ENCODE peak calls at places on chromosomes 12 and 14, in eight cellular contexts. F, I, J, L, Y, X, Z and C are unnamed samples.

GRCh38 chr12:6306599-6307220 is 3.8 kb upstream of the PLEKHG6 start:
- DNase-seq in F (no peak), I (no peak), J (no peak), L (no peak), Y (no peak), X (no peak), Z (no peak), C (no peak)

GRCh38 chr12:100512692-100513091 is 39.0 kb downstream of the NR1H4 start:
- DNase-seq in F (no peak), I (no peak), J (no peak), L (no peak), Y (no peak), X (no peak), Z (no peak), C (no peak)

GRCh38 chr12:12645485-12645884 is 33.8 kb downstream of the CREBL2 start:
- DNase-seq in F (peak), I (no peak), J (no peak), L (no peak), Y (peak), X (peak), Z (no peak), C (no peak)

GRCh38 chr14:75521415-75522199 is 662 bp upstream of the BATF start:
- DNase-seq in F (no peak), I (no peak), J (no peak), L (no peak), Y (no peak), X (no peak), Z (no peak), C (no peak)

GRCh38 chr14:94011795-94012194 is 14.3 kb upstream of the OTUB2 start:
- DNase-seq in F (peak), I (no peak), J (no peak), L (no peak), Y (no peak), X (no peak), Z (no peak), C (no peak)

GRCh38 chr12:129902371-129903091 is 1.3 kb downstream of the TMEM132D start:
- DNase-seq in F (no peak), I (no peak), J (no peak), L (no peak), Y (peak), X (no peak), Z (no peak), C (no peak)

GRCh38 chr12:106284294-106285105 is 18.0 kb upstream of the TCP11L2 start:
- DNase-seq in F (no peak), I (peak), J (no peak), L (no peak), Y (no peak), X (no peak), Z (no peak), C (no peak)

GRCh38 chr14:90866822-90867221 is 50.6 kb upstream of the TTC7B start:
- DNase-seq in F (no peak), I (no peak), J (no peak), L (no peak), Y (no peak), X (no peak), Z (no peak), C (no peak)

GRCh38 chr12:67358686-67359374 is 89.7 kb downstream of the CAND1 start:
- DNase-seq in F (peak), I (no peak), J (no peak), L (no peak), Y (no peak), X (peak), Z (no peak), C (no peak)

GRCh38 chr12:108734200-108734906 is 3.0 kb upstream of the CORO1C start:
- DNase-seq in F (no peak), I (peak), J (no peak), L (no peak), Y (no peak), X (peak), Z (no peak), C (no peak)

GRCh38 chr12:127355061-127355820 is 911.7 kb upstream of the TMEM132C start:
- DNase-seq in F (peak), I (no peak), J (no peak), L (no peak), Y (peak), X (no peak), Z (no peak), C (peak)

GRCh38 chr12:116962197-116962596 is 51.4 kb downstream of the FBXW8 start:
- DNase-seq in F (no peak), I (no peak), J (no peak), L (no peak), Y (peak), X (peak), Z (no peak), C (no peak)